ENCODE peak calls at places on chromosomes 16 and 17, in six cellular contexts. G is A549, W is HCT116, I is H9, E is neural progenitor cell, Y is IMR-90. T is an unnamed sample.

GRCh38 chr17:76872221-76872873 is 4.1 kb downstream of the MGAT5B start:
- DNase-seq in G (peak; percentile 89), W (peak; percentile 81), I (no peak), E (no peak), Y (peak; percentile 96), T (peak; percentile 100)

GRCh38 chr17:651596-651995 is 63.0 kb downstream of the VPS53 start:
- DNase-seq in G (no peak), W (no peak), I (no peak), E (no peak), Y (no peak), T (no peak)

GRCh38 chr16:19114359-19115147 is 789 bp downstream of the ITPRIPL2 start:
- DNase-seq in G (peak; percentile 79), W (no peak), I (peak; percentile 79), E (peak; percentile 44), Y (peak; percentile 68), T (peak; percentile 95)

GRCh38 chr16:84220851-84221250 is 19.0 kb downstream of the KCNG4 start:
- DNase-seq in G (no peak), W (no peak), I (no peak), E (no peak), Y (peak; percentile 72), T (peak; percentile 89)

GRCh38 chr17:38434178-38434665 is 6.0 kb downstream of the ARHGAP23 start:
- DNase-seq in G (no peak), W (no peak), I (no peak), E (no peak), Y (no peak), T (no peak)

GRCh38 chr17:10170233-10170632 is 28.2 kb downstream of the GAS7 start:
- DNase-seq in G (no peak), W (no peak), I (no peak), E (no peak), Y (no peak), T (no peak)

GRCh38 chr17:80952291-80952690 is 39.4 kb upstream of the CHMP6 start:
- DNase-seq in G (no peak), W (no peak), I (no peak), E (no peak), Y (no peak), T (peak; percentile 56)

GRCh38 chr17:74325743-74326379 is at the start of gene KIF19:
- DNase-seq in G (no peak), W (no peak), I (peak; percentile 83), E (peak; percentile 85), Y (no peak), T (peak; percentile 81)

GRCh38 chr17:43966276-43966675 is 12.5 kb upstream of the PYY start:
- DNase-seq in G (peak; percentile 29), W (no peak), I (no peak), E (no peak), Y (no peak), T (no peak)

GRCh38 chr16:24915019-24915418 is 69.3 kb downstream of the SLC5A11 start:
- DNase-seq in G (no peak), W (no peak), I (no peak), E (no peak), Y (no peak), T (no peak)

GRCh38 chr17:71338396-71338795 is 782.4 kb upstream of the SOX9 start:
- DNase-seq in G (peak; percentile 20), W (no peak), I (no peak), E (no peak), Y (peak; percentile 43), T (no peak)

GRCh38 chr17:68593331-68593710 is 7.8 kb downstream of the FAM20A start:
- DNase-seq in G (no peak), W (no peak), I (no peak), E (no peak), Y (no peak), T (no peak)

GRCh38 chr17:39916918-39917317 is 1.5 kb downstream of the GSDMB start:
- DNase-seq in G (peak; percentile 42), W (no peak), I (no peak), E (no peak), Y (peak; percentile 26), T (no peak)

GRCh38 chr17:63178530-63178929 is 212.5 kb downstream of the TANC2 start:
- DNase-seq in G (no peak), W (no peak), I (no peak), E (no peak), Y (peak; percentile 74), T (peak; percentile 47)

GRCh38 chr17:50268632-50269287 is 5.5 kb upstream of the TMEM92 start:
- DNase-seq in G (no peak), W (no peak), I (peak; percentile 26), E (peak; percentile 15), Y (peak; percentile 51), T (peak; percentile 83)

GRCh38 chr17:8326591-8327583 is 12.8 kb upstream of the ODF4 start:
- DNase-seq in G (no peak), W (no peak), I (no peak), E (peak; percentile 66), Y (no peak), T (peak; percentile 93)

GRCh38 chr16:11296706-11297491 is 15.8 kb upstream of the PRM1 start:
- DNase-seq in G (no peak), W (no peak), I (no peak), E (no peak), Y (no peak), T (peak; percentile 1)

GRCh38 chr16:75566889-75567255 is 693 bp downstream of the GABARAPL2 start:
- DNase-seq in G (no peak), W (no peak), I (no peak), E (peak; percentile 43), Y (no peak), T (peak; percentile 80)

GRCh38 chr16:3952342-3953131 is 72.0 kb upstream of the CREBBP start:
- DNase-seq in G (no peak), W (no peak), I (peak; percentile 60), E (peak; percentile 53), Y (no peak), T (peak; percentile 95)

GRCh38 chr17:879546-879945 is 97.4 kb downstream of the MRM3 start:
- DNase-seq in G (peak; percentile 85), W (peak; percentile 89), I (peak; percentile 99), E (peak; percentile 93), Y (peak; percentile 48), T (peak; percentile 92)

GRCh38 chr16:15865742-15866141 is 8.9 kb upstream of the MYH11 start:
- DNase-seq in G (no peak), W (no peak), I (no peak), E (no peak), Y (peak; percentile 73), T (peak; percentile 42)

GRCh38 chr16:68752602-68753001 is 15.5 kb downstream of the CDH1 start:
- DNase-seq in G (peak; percentile 66), W (no peak), I (no peak), E (no peak), Y (no peak), T (no peak)

GRCh38 chr17:62179525-62180161 is 114.6 kb upstream of the MED13 start:
- DNase-seq in G (peak; percentile 92), W (peak; percentile 88), I (no peak), E (no peak), Y (peak; percentile 50), T (peak; percentile 76)

GRCh38 chr17:50347087-50347893 is 1.4 kb downstream of the XYLT2 start:
- DNase-seq in G (no peak), W (no peak), I (peak; percentile 62), E (peak; percentile 46), Y (peak; percentile 6), T (no peak)

GRCh38 chr17:67942810-67943209 is 53.5 kb downstream of the C17orf58 start:
- DNase-seq in G (peak; percentile 32), W (no peak), I (no peak), E (no peak), Y (peak; percentile 8), T (no peak)

GRCh38 chr17:67606896-67607604 is 110.7 kb upstream of the NOL11 start:
- DNase-seq in G (no peak), W (no peak), I (no peak), E (no peak), Y (no peak), T (no peak)

GRCh38 chr17:83061586-83061985 is 17.8 kb upstream of the METRNL start:
- DNase-seq in G (no peak), W (no peak), I (no peak), E (no peak), Y (no peak), T (peak; percentile 41)

GRCh38 chr17:8822401-8823035 is 23.4 kb upstream of the MFSD6L start:
- DNase-seq in G (no peak), W (no peak), I (no peak), E (no peak), Y (no peak), T (no peak)

GRCh38 chr16:27920391-27920891 is 143.1 kb downstream of the GSG1L start:
- DNase-seq in G (peak; percentile 20), W (peak; percentile 35), I (peak; percentile 83), E (peak; percentile 79), Y (no peak), T (no peak)
- TF ChIP-seq CTCF in G (no peak), W (no peak), I (peak; percentile 67), E (peak; percentile 58), Y (peak; percentile 12), T (peak; percentile 19)

GRCh38 chr17:28544402-28545140 is 7.9 kb downstream of the UNC119 start:
- DNase-seq in G (no peak), W (no peak), I (no peak), E (no peak), Y (no peak), T (no peak)
- H3K27ac ChIP-seq in G (no peak overlapping the region), W (no peak overlapping the region), I (no peak overlapping the region), E (no peak overlapping the region), Y (no peak overlapping the region), T (no peak overlapping the region)

DNA sequence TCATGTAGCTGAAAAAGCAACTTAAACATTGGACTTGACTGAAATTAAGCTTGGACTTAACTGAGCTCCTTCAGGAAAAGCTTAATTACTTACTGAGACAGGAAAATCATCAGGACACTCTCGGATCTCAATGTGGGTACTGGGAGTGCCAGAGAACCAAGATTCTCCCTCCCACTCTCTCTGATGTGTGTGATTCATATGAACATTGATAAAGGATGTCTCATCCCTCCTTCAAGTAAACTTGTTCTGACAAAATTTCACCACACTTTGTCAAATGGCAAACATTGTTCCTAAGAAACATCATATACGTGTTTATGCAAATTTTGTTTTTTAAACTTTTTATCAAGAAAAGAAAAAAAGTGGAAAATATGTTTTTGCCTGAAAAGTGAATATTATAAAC is 4.1 kb upstream of the SLFN5 start:
- DNase-seq in G (peak; percentile 31), W (no peak), I (no peak), E (no peak), Y (peak; percentile 78), T (peak; percentile 88)
- H3K4me2 ChIP-seq in G (peak overlapping the region; percentile 0), W (no peak overlapping the region), I (no peak overlapping the region), E (no peak overlapping the region), Y (peak overlapping the region; percentile 39), T (no peak overlapping the region)

DNA sequence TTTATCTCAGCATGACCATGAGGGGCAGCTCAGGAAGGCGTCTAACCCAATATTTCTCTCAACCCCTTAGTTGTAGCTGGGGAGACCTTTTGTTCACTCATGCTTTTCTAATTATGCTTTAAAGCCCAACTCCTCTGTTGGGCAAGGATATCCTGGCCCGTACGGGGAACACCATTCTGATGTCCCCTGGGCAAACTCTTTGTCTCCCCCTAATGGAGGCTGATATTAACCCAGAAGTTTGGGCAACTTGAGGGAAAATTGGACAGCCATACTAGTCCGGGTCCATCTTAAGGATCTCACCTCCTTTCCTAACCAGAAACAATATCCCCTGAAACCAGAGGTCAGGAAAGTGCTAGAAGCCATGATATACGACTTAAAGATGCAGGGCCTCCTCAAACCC is 143.7 kb upstream of the COX10 start:
- DNase-seq in G (no peak), W (no peak), I (no peak), E (no peak), Y (no peak), T (no peak)
- TF ChIP-seq CTCF in G (no peak), W (no peak), I (peak; percentile 53), E (peak; percentile 15), Y (peak; percentile 16), T (peak; percentile 19)